ENCODE peak calls at places on chromosomes 13 and 19, in nine cellular contexts. One of them, this sample, is unnamed.

GRCh38 chr19:30082168-30082567 is 140.1 kb downstream of the URI1 start:
- DNase-seq in activated CD8-positive, alpha-beta memory T cell treated with anti-CD3 and anti-CD28 coated beads for 48 hours: no peak
- DNase-seq in hepatic stellate cell: no peak
- DNase-seq in caudate nucleus: no peak
- DNase-seq in kidney glomerular epithelial cell: no peak
- DNase-seq in aorta: no peak
- DNase-seq in HT1080: no peak
- DNase-seq in astrocyte of the cerebellum: no peak
- DNase-seq in HS-27A: no peak
- DNase-seq in this sample: no peak

GRCh38 chr19:32336259-32337111 is 8.9 kb upstream of the ZNF507 start:
- DNase-seq in activated CD8-positive, alpha-beta memory T cell treated with anti-CD3 and anti-CD28 coated beads for 48 hours: no peak
- DNase-seq in astrocyte of the cerebellum: no peak
- DNase-seq in HS-27A: no peak
- DNase-seq in kidney glomerular epithelial cell: no peak
- DNase-seq in aorta: no peak
- DNase-seq in HT1080: no peak
- DNase-seq in caudate nucleus: no peak
- DNase-seq in hepatic stellate cell: peak
- DNase-seq in this sample: no peak

GRCh38 chr13:30880756-30881155 is 25.3 kb upstream of the MEDAG start:
- DNase-seq in kidney glomerular epithelial cell: peak
- DNase-seq in HT1080: peak
- DNase-seq in caudate nucleus: no peak
- DNase-seq in astrocyte of the cerebellum: peak
- DNase-seq in HS-27A: no peak
- DNase-seq in hepatic stellate cell: peak
- DNase-seq in aorta: no peak
- DNase-seq in activated CD8-positive, alpha-beta memory T cell treated with anti-CD3 and anti-CD28 coated beads for 48 hours: no peak
- DNase-seq in this sample: no peak

GRCh38 chr13:33953203-33953602 is 135.3 kb downstream of the RFC3 start:
- DNase-seq in HS-27A: no peak
- DNase-seq in caudate nucleus: no peak
- DNase-seq in hepatic stellate cell: peak
- DNase-seq in aorta: no peak
- DNase-seq in HT1080: peak
- DNase-seq in astrocyte of the cerebellum: peak
- DNase-seq in activated CD8-positive, alpha-beta memory T cell treated with anti-CD3 and anti-CD28 coated beads for 48 hours: no peak
- DNase-seq in kidney glomerular epithelial cell: no peak
- DNase-seq in this sample: no peak

GRCh38 chr13:109743706-109744453 is 42.5 kb downstream of the IRS2 start:
- DNase-seq in HT1080: peak
- DNase-seq in astrocyte of the cerebellum: no peak
- DNase-seq in hepatic stellate cell: peak
- DNase-seq in caudate nucleus: no peak
- DNase-seq in kidney glomerular epithelial cell: peak
- DNase-seq in activated CD8-positive, alpha-beta memory T cell treated with anti-CD3 and anti-CD28 coated beads for 48 hours: no peak
- DNase-seq in HS-27A: peak
- DNase-seq in aorta: no peak
- DNase-seq in this sample: peak

GRCh38 chr13:104301216-104301975 is 1235.2 kb upstream of the SLC10A2 start:
- DNase-seq in hepatic stellate cell: no peak
- DNase-seq in caudate nucleus: no peak
- DNase-seq in HT1080: no peak
- DNase-seq in astrocyte of the cerebellum: no peak
- DNase-seq in kidney glomerular epithelial cell: no peak
- DNase-seq in aorta: no peak
- DNase-seq in activated CD8-positive, alpha-beta memory T cell treated with anti-CD3 and anti-CD28 coated beads for 48 hours: no peak
- DNase-seq in HS-27A: no peak
- DNase-seq in this sample: no peak

GRCh38 chr13:41587490-41587889 is 130.1 kb downstream of the RGCC start:
- DNase-seq in hepatic stellate cell: no peak
- DNase-seq in kidney glomerular epithelial cell: no peak
- DNase-seq in activated CD8-positive, alpha-beta memory T cell treated with anti-CD3 and anti-CD28 coated beads for 48 hours: no peak
- DNase-seq in aorta: no peak
- DNase-seq in astrocyte of the cerebellum: no peak
- DNase-seq in caudate nucleus: no peak
- DNase-seq in HT1080: no peak
- DNase-seq in HS-27A: no peak
- DNase-seq in this sample: no peak

GRCh38 chr13:36323951-36324566 is 22.1 kb downstream of the SPART start:
- DNase-seq in caudate nucleus: no peak
- DNase-seq in astrocyte of the cerebellum: peak
- DNase-seq in aorta: no peak
- DNase-seq in HT1080: no peak
- DNase-seq in kidney glomerular epithelial cell: no peak
- DNase-seq in HS-27A: no peak
- DNase-seq in hepatic stellate cell: peak
- DNase-seq in activated CD8-positive, alpha-beta memory T cell treated with anti-CD3 and anti-CD28 coated beads for 48 hours: no peak
- DNase-seq in this sample: no peak

GRCh38 chr13:50386527-50387123 is 371.4 kb downstream of the KCNRG start:
- DNase-seq in aorta: no peak
- DNase-seq in HT1080: no peak
- DNase-seq in kidney glomerular epithelial cell: no peak
- DNase-seq in hepatic stellate cell: peak
- DNase-seq in caudate nucleus: no peak
- DNase-seq in activated CD8-positive, alpha-beta memory T cell treated with anti-CD3 and anti-CD28 coated beads for 48 hours: no peak
- DNase-seq in astrocyte of the cerebellum: no peak
- DNase-seq in HS-27A: no peak
- DNase-seq in this sample: no peak

GRCh38 chr19:48481846-48482639 is 12.9 kb downstream of the CYTH2 start:
- DNase-seq in activated CD8-positive, alpha-beta memory T cell treated with anti-CD3 and anti-CD28 coated beads for 48 hours: no peak
- DNase-seq in astrocyte of the cerebellum: no peak
- DNase-seq in hepatic stellate cell: peak
- DNase-seq in HS-27A: no peak
- DNase-seq in aorta: no peak
- DNase-seq in kidney glomerular epithelial cell: no peak
- DNase-seq in HT1080: no peak
- DNase-seq in caudate nucleus: no peak
- DNase-seq in this sample: no peak

GRCh38 chr13:100269837-100270236 is 180.9 kb downstream of the PCCA start:
- DNase-seq in astrocyte of the cerebellum: peak
- DNase-seq in activated CD8-positive, alpha-beta memory T cell treated with anti-CD3 and anti-CD28 coated beads for 48 hours: no peak
- DNase-seq in aorta: peak
- DNase-seq in HT1080: peak
- DNase-seq in kidney glomerular epithelial cell: no peak
- DNase-seq in HS-27A: no peak
- DNase-seq in caudate nucleus: peak
- DNase-seq in hepatic stellate cell: peak
- DNase-seq in this sample: no peak

GRCh38 chr19:41299755-41300089 is 10.2 kb upstream of the CCDC97 start:
- DNase-seq in activated CD8-positive, alpha-beta memory T cell treated with anti-CD3 and anti-CD28 coated beads for 48 hours: no peak
- DNase-seq in hepatic stellate cell: peak
- DNase-seq in kidney glomerular epithelial cell: no peak
- DNase-seq in HT1080: peak
- DNase-seq in aorta: peak
- DNase-seq in astrocyte of the cerebellum: no peak
- DNase-seq in caudate nucleus: no peak
- DNase-seq in HS-27A: no peak
- DNase-seq in this sample: no peak

GRCh38 chr19:55432355-55432959 is 10.6 kb downstream of the SHISA7 start:
- DNase-seq in activated CD8-positive, alpha-beta memory T cell treated with anti-CD3 and anti-CD28 coated beads for 48 hours: no peak
- DNase-seq in astrocyte of the cerebellum: no peak
- DNase-seq in HS-27A: no peak
- DNase-seq in kidney glomerular epithelial cell: no peak
- DNase-seq in hepatic stellate cell: no peak
- DNase-seq in caudate nucleus: no peak
- DNase-seq in HT1080: no peak
- DNase-seq in aorta: no peak
- DNase-seq in this sample: no peak

GRCh38 chr13:23934481-23934880 is 37.2 kb upstream of the C1QTNF9B start:
- DNase-seq in hepatic stellate cell: no peak
- DNase-seq in caudate nucleus: no peak
- DNase-seq in aorta: no peak
- DNase-seq in activated CD8-positive, alpha-beta memory T cell treated with anti-CD3 and anti-CD28 coated beads for 48 hours: no peak
- DNase-seq in HT1080: no peak
- DNase-seq in HS-27A: no peak
- DNase-seq in astrocyte of the cerebellum: peak
- DNase-seq in kidney glomerular epithelial cell: no peak
- DNase-seq in this sample: no peak

GRCh38 chr13:80083097-80083429 is 257.9 kb downstream of the SPRY2 start:
- DNase-seq in kidney glomerular epithelial cell: no peak
- DNase-seq in HT1080: peak
- DNase-seq in aorta: no peak
- DNase-seq in HS-27A: no peak
- DNase-seq in hepatic stellate cell: no peak
- DNase-seq in astrocyte of the cerebellum: no peak
- DNase-seq in caudate nucleus: no peak
- DNase-seq in activated CD8-positive, alpha-beta memory T cell treated with anti-CD3 and anti-CD28 coated beads for 48 hours: no peak
- DNase-seq in this sample: no peak

GRCh38 chr19:56167064-56167578 is 8.7 kb upstream of the GALP start:
- DNase-seq in astrocyte of the cerebellum: no peak
- DNase-seq in hepatic stellate cell: no peak
- DNase-seq in HS-27A: no peak
- DNase-seq in aorta: no peak
- DNase-seq in caudate nucleus: no peak
- DNase-seq in kidney glomerular epithelial cell: no peak
- DNase-seq in HT1080: no peak
- DNase-seq in activated CD8-positive, alpha-beta memory T cell treated with anti-CD3 and anti-CD28 coated beads for 48 hours: no peak
- DNase-seq in this sample: no peak

GRCh38 chr13:51373451-51373850 is 34.0 kb downstream of the SERPINE3 start:
- DNase-seq in caudate nucleus: no peak
- DNase-seq in HS-27A: no peak
- DNase-seq in HT1080: no peak
- DNase-seq in aorta: no peak
- DNase-seq in activated CD8-positive, alpha-beta memory T cell treated with anti-CD3 and anti-CD28 coated beads for 48 hours: no peak
- DNase-seq in astrocyte of the cerebellum: no peak
- DNase-seq in kidney glomerular epithelial cell: no peak
- DNase-seq in hepatic stellate cell: no peak
- DNase-seq in this sample: no peak

GRCh38 chr13:45615501-45616101 is at the start of gene ERICH6B:
- DNase-seq in HT1080: peak
- DNase-seq in activated CD8-positive, alpha-beta memory T cell treated with anti-CD3 and anti-CD28 coated beads for 48 hours: no peak
- DNase-seq in aorta: peak
- DNase-seq in kidney glomerular epithelial cell: no peak
- DNase-seq in caudate nucleus: peak
- DNase-seq in astrocyte of the cerebellum: no peak
- DNase-seq in hepatic stellate cell: no peak
- DNase-seq in HS-27A: no peak
- DNase-seq in this sample: no peak

GRCh38 chr13:51727634-51728274 is 76.2 kb downstream of the DHRS12 start:
- DNase-seq in aorta: no peak
- DNase-seq in hepatic stellate cell: no peak
- DNase-seq in activated CD8-positive, alpha-beta memory T cell treated with anti-CD3 and anti-CD28 coated beads for 48 hours: no peak
- DNase-seq in kidney glomerular epithelial cell: no peak
- DNase-seq in HS-27A: no peak
- DNase-seq in HT1080: no peak
- DNase-seq in caudate nucleus: no peak
- DNase-seq in astrocyte of the cerebellum: no peak
- DNase-seq in this sample: no peak

GRCh38 chr19:755063-755462 is 4.2 kb downstream of the MISP start:
- DNase-seq in HS-27A: no peak
- DNase-seq in hepatic stellate cell: no peak
- DNase-seq in astrocyte of the cerebellum: no peak
- DNase-seq in aorta: no peak
- DNase-seq in activated CD8-positive, alpha-beta memory T cell treated with anti-CD3 and anti-CD28 coated beads for 48 hours: no peak
- DNase-seq in kidney glomerular epithelial cell: no peak
- DNase-seq in caudate nucleus: no peak
- DNase-seq in HT1080: no peak
- DNase-seq in this sample: no peak

GRCh38 chr13:31043891-31044657 is 111.6 kb downstream of the TEX26 start:
- DNase-seq in caudate nucleus: peak
- DNase-seq in activated CD8-positive, alpha-beta memory T cell treated with anti-CD3 and anti-CD28 coated beads for 48 hours: peak
- DNase-seq in HS-27A: no peak
- DNase-seq in HT1080: peak
- DNase-seq in kidney glomerular epithelial cell: peak
- DNase-seq in astrocyte of the cerebellum: peak
- DNase-seq in hepatic stellate cell: peak
- DNase-seq in aorta: peak
- DNase-seq in this sample: no peak

GRCh38 chr13:76808927-76809326 is 77.3 kb downstream of the KCTD12 start:
- DNase-seq in kidney glomerular epithelial cell: no peak
- DNase-seq in aorta: no peak
- DNase-seq in activated CD8-positive, alpha-beta memory T cell treated with anti-CD3 and anti-CD28 coated beads for 48 hours: no peak
- DNase-seq in astrocyte of the cerebellum: no peak
- DNase-seq in HT1080: no peak
- DNase-seq in HS-27A: no peak
- DNase-seq in hepatic stellate cell: no peak
- DNase-seq in caudate nucleus: no peak
- DNase-seq in this sample: no peak

This sample was measured in RWPE2.